ENCODE peak calls at places on chromosomes 6 and 20, in seven cellular contexts. One of them, this sample, is unnamed.

GRCh38 chr6:63440594-63440993 is 120.8 kb upstream of the LGSN start:
- DNase-seq in kidney: no peak
- DNase-seq in effector memory CD4-positive, alpha-beta T cell: no peak
- DNase-seq in CD8-positive, alpha-beta T cell: no peak
- DNase-seq in A549: peak; percentile 57
- DNase-seq in neuronal stem cell: no peak
- DNase-seq in aorta: no peak
- DNase-seq in this sample: no peak

GRCh38 chr6:16723833-16724232 is 37.4 kb downstream of the ATXN1 start:
- DNase-seq in kidney: no peak
- DNase-seq in neuronal stem cell: no peak
- DNase-seq in CD8-positive, alpha-beta T cell: no peak
- DNase-seq in A549: peak; percentile 61
- DNase-seq in aorta: peak; percentile 44
- DNase-seq in effector memory CD4-positive, alpha-beta T cell: no peak
- DNase-seq in this sample: no peak

GRCh38 chr6:130776287-130776925 is 50.8 kb upstream of the SMLR1 start:
- DNase-seq in effector memory CD4-positive, alpha-beta T cell: no peak
- DNase-seq in A549: no peak
- DNase-seq in neuronal stem cell: no peak
- DNase-seq in kidney: no peak
- DNase-seq in aorta: no peak
- DNase-seq in CD8-positive, alpha-beta T cell: no peak
- DNase-seq in this sample: no peak

GRCh38 chr20:19099586-19100555 is 112.6 kb upstream of the SLC24A3 start:
- DNase-seq in CD8-positive, alpha-beta T cell: no peak
- DNase-seq in neuronal stem cell: no peak
- DNase-seq in aorta: no peak
- DNase-seq in kidney: no peak
- DNase-seq in effector memory CD4-positive, alpha-beta T cell: no peak
- DNase-seq in A549: no peak
- DNase-seq in this sample: no peak

GRCh38 chr6:111793711-111794111 is 79.5 kb downstream of the FYN start:
- DNase-seq in kidney: no peak
- DNase-seq in aorta: no peak
- DNase-seq in A549: no peak
- DNase-seq in effector memory CD4-positive, alpha-beta T cell: peak; percentile 28
- DNase-seq in CD8-positive, alpha-beta T cell: peak; percentile 73
- DNase-seq in neuronal stem cell: no peak
- DNase-seq in this sample: no peak

GRCh38 chr20:50663095-50663821 is 28.1 kb downstream of the RIPOR3 start:
- DNase-seq in neuronal stem cell: no peak
- DNase-seq in CD8-positive, alpha-beta T cell: no peak
- DNase-seq in A549: peak; percentile 79
- DNase-seq in effector memory CD4-positive, alpha-beta T cell: no peak
- DNase-seq in aorta: no peak
- DNase-seq in kidney: peak; percentile 84
- DNase-seq in this sample: no peak

GRCh38 chr6:157216570-157216969 is 106.7 kb downstream of the TMEM242 start:
- DNase-seq in CD8-positive, alpha-beta T cell: no peak
- DNase-seq in A549: no peak
- DNase-seq in neuronal stem cell: no peak
- DNase-seq in aorta: no peak
- DNase-seq in kidney: peak; percentile 23
- DNase-seq in effector memory CD4-positive, alpha-beta T cell: no peak
- DNase-seq in this sample: no peak

GRCh38 chr6:21340563-21340962 is 253.0 kb upstream of the SOX4 start:
- DNase-seq in neuronal stem cell: no peak
- DNase-seq in aorta: no peak
- DNase-seq in CD8-positive, alpha-beta T cell: no peak
- DNase-seq in A549: no peak
- DNase-seq in kidney: no peak
- DNase-seq in effector memory CD4-positive, alpha-beta T cell: no peak
- DNase-seq in this sample: no peak

GRCh38 chr6:113120214-113120576 is 737.0 kb upstream of the MARCKS start:
- DNase-seq in aorta: no peak
- DNase-seq in kidney: no peak
- DNase-seq in effector memory CD4-positive, alpha-beta T cell: no peak
- DNase-seq in neuronal stem cell: no peak
- DNase-seq in CD8-positive, alpha-beta T cell: no peak
- DNase-seq in A549: peak; percentile 70
- DNase-seq in this sample: no peak

GRCh38 chr20:24672181-24672880 is 202.9 kb downstream of the SYNDIG1 start:
- DNase-seq in kidney: peak; percentile 27
- DNase-seq in aorta: no peak
- DNase-seq in neuronal stem cell: no peak
- DNase-seq in CD8-positive, alpha-beta T cell: no peak
- DNase-seq in effector memory CD4-positive, alpha-beta T cell: no peak
- DNase-seq in A549: no peak
- DNase-seq in this sample: no peak

GRCh38 chr20:29878281-29878741 is 1379.2 kb upstream of the DEFB115 start:
- DNase-seq in aorta: peak; percentile 52
- DNase-seq in CD8-positive, alpha-beta T cell: no peak
- DNase-seq in neuronal stem cell: no peak
- DNase-seq in effector memory CD4-positive, alpha-beta T cell: no peak
- DNase-seq in kidney: peak; percentile 83
- DNase-seq in A549: peak; percentile 69
- DNase-seq in this sample: no peak

GRCh38 chr20:22825076-22825475 is 210.0 kb upstream of the SSTR4 start:
- DNase-seq in aorta: no peak
- DNase-seq in A549: no peak
- DNase-seq in neuronal stem cell: no peak
- DNase-seq in CD8-positive, alpha-beta T cell: no peak
- DNase-seq in kidney: no peak
- DNase-seq in effector memory CD4-positive, alpha-beta T cell: no peak
- DNase-seq in this sample: no peak
- H3K4me3 ChIP-seq in aorta: no peak overlapping the region
- H3K4me3 ChIP-seq in A549: no peak overlapping the region
- H3K4me3 ChIP-seq in neuronal stem cell: no peak overlapping the region
- H3K4me3 ChIP-seq in CD8-positive, alpha-beta T cell: no peak overlapping the region
- H3K4me3 ChIP-seq in kidney: no peak overlapping the region
- H3K4me3 ChIP-seq in effector memory CD4-positive, alpha-beta T cell: no peak overlapping the region
- H3K4me3 ChIP-seq in this sample: no peak overlapping the region

GRCh38 chr20:62119591-62120364 is 2.5 kb upstream of the LSM14B start:
- DNase-seq in neuronal stem cell: no peak
- DNase-seq in aorta: no peak
- DNase-seq in kidney: peak; percentile 64
- DNase-seq in A549: no peak
- DNase-seq in effector memory CD4-positive, alpha-beta T cell: no peak
- DNase-seq in CD8-positive, alpha-beta T cell: no peak
- DNase-seq in this sample: no peak

GRCh38 chr20:62120990-62121775 is 1.1 kb upstream of the LSM14B start:
- DNase-seq in neuronal stem cell: no peak
- DNase-seq in aorta: peak; percentile 68
- DNase-seq in A549: peak; percentile 65
- DNase-seq in CD8-positive, alpha-beta T cell: no peak
- DNase-seq in kidney: peak; percentile 89
- DNase-seq in effector memory CD4-positive, alpha-beta T cell: no peak
- DNase-seq in this sample: no peak

GRCh38 chr20:62119101-62119500 is 3.2 kb upstream of the LSM14B start:
- DNase-seq in effector memory CD4-positive, alpha-beta T cell: no peak
- DNase-seq in CD8-positive, alpha-beta T cell: no peak
- DNase-seq in A549: no peak
- DNase-seq in neuronal stem cell: no peak
- DNase-seq in kidney: no peak
- DNase-seq in aorta: no peak
- DNase-seq in this sample: no peak

GRCh38 chr20:62121776-62122658 is at the start of gene LSM14B:
- DNase-seq in A549: peak; percentile 96
- DNase-seq in neuronal stem cell: peak; percentile 97
- DNase-seq in effector memory CD4-positive, alpha-beta T cell: peak; percentile 95
- DNase-seq in CD8-positive, alpha-beta T cell: peak; percentile 94
- DNase-seq in aorta: peak; percentile 97
- DNase-seq in kidney: peak; percentile 99
- DNase-seq in this sample: peak; percentile 70

GRCh38 chr20:62120365-62120762 is 1.9 kb upstream of the LSM14B start:
- DNase-seq in neuronal stem cell: no peak
- DNase-seq in aorta: no peak
- DNase-seq in CD8-positive, alpha-beta T cell: no peak
- DNase-seq in effector memory CD4-positive, alpha-beta T cell: no peak
- DNase-seq in A549: no peak
- DNase-seq in kidney: no peak
- DNase-seq in this sample: no peak
- H3K4me1 ChIP-seq in neuronal stem cell: peaks cover 32% of the 10 kb centered on the region
- H3K4me1 ChIP-seq in aorta: peaks cover 2% of the 10 kb centered on the region
- H3K4me1 ChIP-seq in CD8-positive, alpha-beta T cell: peaks cover 70% of the 10 kb centered on the region
- H3K4me1 ChIP-seq in effector memory CD4-positive, alpha-beta T cell: peaks cover 48% of the 10 kb centered on the region
- H3K4me1 ChIP-seq in A549: peaks cover 11% of the 10 kb centered on the region
- H3K4me1 ChIP-seq in kidney: peaks cover 26% of the 10 kb centered on the region
- H3K4me1 ChIP-seq in this sample: no peaks in the 10 kb centered on the region

GRCh38 chr6:106383573-106383972 is 23.1 kb downstream of the CRYBG1 start:
- DNase-seq in neuronal stem cell: no peak
- DNase-seq in CD8-positive, alpha-beta T cell: no peak
- DNase-seq in effector memory CD4-positive, alpha-beta T cell: no peak
- DNase-seq in kidney: no peak
- DNase-seq in aorta: no peak
- DNase-seq in A549: no peak
- DNase-seq in this sample: no peak
- H3K27ac ChIP-seq in neuronal stem cell: no peak overlapping the region
- H3K27ac ChIP-seq in CD8-positive, alpha-beta T cell: no peak overlapping the region
- H3K27ac ChIP-seq in effector memory CD4-positive, alpha-beta T cell: no peak overlapping the region
- H3K27ac ChIP-seq in kidney: no peak overlapping the region
- H3K27ac ChIP-seq in aorta: no peak overlapping the region
- H3K27ac ChIP-seq in A549: no peak overlapping the region
- H3K27ac ChIP-seq in this sample: no peak overlapping the region

GRCh38 chr20:61567204-61567603 is 315.1 kb downstream of the CDH4 start:
- DNase-seq in aorta: no peak
- DNase-seq in neuronal stem cell: no peak
- DNase-seq in CD8-positive, alpha-beta T cell: no peak
- DNase-seq in kidney: no peak
- DNase-seq in effector memory CD4-positive, alpha-beta T cell: no peak
- DNase-seq in A549: no peak
- DNase-seq in this sample: no peak

GRCh38 chr20:61571221-61571620 is 319.2 kb downstream of the CDH4 start:
- DNase-seq in neuronal stem cell: no peak
- DNase-seq in effector memory CD4-positive, alpha-beta T cell: no peak
- DNase-seq in aorta: no peak
- DNase-seq in kidney: peak; percentile 61
- DNase-seq in CD8-positive, alpha-beta T cell: no peak
- DNase-seq in A549: no peak
- DNase-seq in this sample: no peak

GRCh38 chr20:61572312-61572711 is 320.3 kb downstream of the CDH4 start:
- DNase-seq in effector memory CD4-positive, alpha-beta T cell: no peak
- DNase-seq in neuronal stem cell: no peak
- DNase-seq in kidney: peak; percentile 32
- DNase-seq in A549: no peak
- DNase-seq in CD8-positive, alpha-beta T cell: no peak
- DNase-seq in aorta: no peak
- DNase-seq in this sample: no peak

GRCh38 chr20:61570796-61571195 is 318.7 kb downstream of the CDH4 start:
- DNase-seq in CD8-positive, alpha-beta T cell: no peak
- DNase-seq in A549: no peak
- DNase-seq in kidney: peak; percentile 43
- DNase-seq in neuronal stem cell: no peak
- DNase-seq in effector memory CD4-positive, alpha-beta T cell: no peak
- DNase-seq in aorta: no peak
- DNase-seq in this sample: no peak

DNA sequence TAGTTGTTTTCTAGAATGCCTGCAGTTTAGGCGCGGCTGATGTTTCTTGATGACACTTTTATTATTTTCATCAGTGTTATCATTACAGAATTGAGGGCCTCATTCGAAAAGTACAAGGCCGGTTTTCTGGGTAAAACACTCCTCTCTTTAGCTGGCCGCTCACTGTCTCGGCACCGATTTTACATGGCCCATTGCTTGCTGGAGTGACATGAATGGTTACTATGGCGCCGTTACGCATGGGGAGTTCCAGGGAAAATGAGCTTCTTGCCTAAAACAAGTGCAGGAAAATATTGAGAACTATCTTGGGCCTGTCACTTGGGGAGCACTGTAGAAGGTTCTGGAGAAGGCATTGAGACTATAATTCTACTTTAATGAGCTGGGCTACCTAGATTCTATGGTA is 317.8 kb downstream of the CDH4 start:
- DNase-seq in A549: no peak
- DNase-seq in aorta: no peak
- DNase-seq in kidney: peak; percentile 11
- DNase-seq in neuronal stem cell: peak; percentile 42
- DNase-seq in effector memory CD4-positive, alpha-beta T cell: no peak
- DNase-seq in CD8-positive, alpha-beta T cell: no peak
- DNase-seq in this sample: no peak
- H3K4me3 ChIP-seq in A549: no peak overlapping the region
- H3K4me3 ChIP-seq in aorta: no peak overlapping the region
- H3K4me3 ChIP-seq in kidney: no peak overlapping the region
- H3K4me3 ChIP-seq in neuronal stem cell: peak overlapping the region; percentile 26
- H3K4me3 ChIP-seq in effector memory CD4-positive, alpha-beta T cell: no peak overlapping the region
- H3K4me3 ChIP-seq in CD8-positive, alpha-beta T cell: no peak overlapping the region
- H3K4me3 ChIP-seq in this sample: no peak overlapping the region

This sample was measured in iPS DF 6.9.